ENCODE peak calls at places on chromosomes 13 and 19, in four cellular contexts. N is NCI-H748 treated with DMSO at 0.1 percent for 48 hours, I is pulmonary artery endothelial cell, B is ovary. K is an unnamed sample.
A peak's percentile ranks its signal among the peaks of the same experiment; 100 is the strongest.

GRCh38 chr13:112965103-112965502 is 3.9 kb upstream of the MCF2L start:
- DNase-seq in I (no peak), N (no peak), B (no peak), K (peak; percentile 7)

GRCh38 chr13:19153782-19154450 is 27.7 kb downstream of the TUBA3C start:
- DNase-seq in N (no peak), I (no peak), B (no peak), K (no peak)

GRCh38 chr13:52195052-52195837 is 35.8 kb upstream of the NEK3 start:
- DNase-seq in N (no peak), I (peak; percentile 45), B (peak; percentile 72), K (peak; percentile 69)

GRCh38 chr13:63198076-63198475 is 1782.4 kb upstream of the PCDH20 start:
- DNase-seq in B (no peak), N (peak; percentile 72), I (no peak), K (no peak)

GRCh38 chr13:111153977-111154332 is 38.8 kb downstream of the ARHGEF7 start:
- DNase-seq in B (no peak), N (no peak), I (no peak), K (no peak)

GRCh38 chr13:31199527-31199848 is 287 bp upstream of the B3GLCT start:
- DNase-seq in I (no peak), N (no peak), B (no peak), K (no peak)

GRCh38 chr13:107005577-107005976 is 437.6 kb upstream of the ARGLU1 start:
- DNase-seq in I (no peak), B (no peak), N (no peak), K (no peak)

GRCh38 chr19:33156354-33156753 is 24.4 kb downstream of the WDR88 start:
- DNase-seq in B (no peak), N (no peak), I (no peak), K (no peak)

GRCh38 chr13:101026736-101027398 is 352.3 kb upstream of the TMTC4 start:
- DNase-seq in I (no peak), N (no peak), B (no peak), K (no peak)

GRCh38 chr13:95140502-95140901 is 160.7 kb downstream of the ABCC4 start:
- DNase-seq in N (no peak), I (no peak), B (no peak), K (no peak)

GRCh38 chr13:22938576-22938975 is 242.2 kb upstream of the SGCG start:
- DNase-seq in I (no peak), N (no peak), B (no peak), K (no peak)

GRCh38 chr19:45446295-45446694 is 21.5 kb upstream of the FOSB start:
- DNase-seq in N (no peak), B (no peak), I (no peak), K (peak; percentile 55)

GRCh38 chr13:31081316-31081715 is 80.4 kb downstream of the HSPH1 start:
- DNase-seq in B (no peak), N (no peak), I (no peak), K (no peak)

GRCh38 chr19:41192574-41193419 is at the start of gene CYP2S1:
- DNase-seq in I (no peak), N (no peak), B (no peak), K (peak; percentile 24)

GRCh38 chr13:106143930-106144709 is 391.3 kb downstream of the EFNB2 start:
- DNase-seq in I (no peak), B (no peak), N (peak; percentile 91), K (no peak)

GRCh38 chr13:48437381-48437780 is 24.5 kb upstream of the LPAR6 start:
- DNase-seq in B (peak; percentile 73), I (peak; percentile 26), N (no peak), K (no peak)

GRCh38 chr13:26482451-26483197 is 74.9 kb upstream of the WASF3 start:
- DNase-seq in B (peak; percentile 51), N (peak; percentile 50), I (no peak), K (peak; percentile 76)

GRCh38 chr19:43809762-43810696 is 7.8 kb upstream of the LYPD5 start:
- DNase-seq in B (no peak), N (peak; percentile 64), I (no peak), K (peak; percentile 63)

GRCh38 chr19:6103217-6103644 is 7.1 kb downstream of the RFX2 start:
- DNase-seq in I (peak; percentile 95), B (peak; percentile 56), N (no peak), K (no peak)

GRCh38 chr19:6593651-6594416 is 2.9 kb upstream of the CD70 start:
- DNase-seq in I (no peak), N (no peak), B (no peak), K (no peak)

GRCh38 chr19:40610396-40611064 is 9.4 kb downstream of the LTBP4 start:
- DNase-seq in I (no peak), B (peak; percentile 37), N (no peak), K (no peak)

GRCh38 chr13:110915057-110915873 is at the start of gene ANKRD10:
- DNase-seq in B (peak; percentile 100), I (peak; percentile 97), N (peak; percentile 98), K (peak; percentile 99)

GRCh38 chr19:14135985-14136508 is 342 bp downstream of the ASF1B start:
- DNase-seq in B (no peak), I (no peak), N (no peak), K (no peak)

GRCh38 chr13:102298051-102298450 is 103.8 kb downstream of the FGF14 start:
- DNase-seq in N (no peak), I (no peak), B (no peak), K (no peak)

GRCh38 chr13:19150226-19150625 is 31.4 kb downstream of the TUBA3C start:
- DNase-seq in I (no peak), N (no peak), B (no peak), K (no peak)

GRCh38 chr13:77019756-77020155 is 7.2 kb downstream of the FBXL3 start:
- DNase-seq in I (no peak), N (no peak), B (no peak), K (no peak)

GRCh38 chr13:100573121-100573520 is 15.5 kb downstream of the GGACT start:
- DNase-seq in B (no peak), N (peak; percentile 78), I (peak; percentile 64), K (peak; percentile 88)

GRCh38 chr19:5342573-5343201 is 2.1 kb upstream of the PTPRS start:
- DNase-seq in I (no peak), B (no peak), N (no peak), K (no peak)

GRCh38 chr13:25864116-25864515 is 187.7 kb downstream of the SHISA2 start:
- DNase-seq in N (no peak), I (no peak), B (no peak), K (no peak)

GRCh38 chr13:39501711-39502324 is 101.2 kb downstream of the LHFPL6 start:
- DNase-seq in B (no peak), N (no peak), I (no peak), K (no peak)

GRCh38 chr13:21069561-21070004 is 8.2 kb upstream of the LATS2 start:
- DNase-seq in B (no peak), N (no peak), I (no peak), K (no peak)

GRCh38 chr13:83449666-83450395 is 432.4 kb downstream of the SLITRK1 start:
- DNase-seq in B (no peak), I (no peak), N (no peak), K (no peak)

GRCh38 chr13:21420706-21421105 is 38.4 kb downstream of the ZDHHC20 start:
- DNase-seq in N (no peak), I (no peak), B (no peak), K (no peak)

GRCh38 chr19:13748169-13748884 is 16.0 kb upstream of the MRI1 start:
- DNase-seq in I (no peak), N (peak; percentile 2), B (peak; percentile 42), K (peak; percentile 46)

GRCh38 chr19:33630880-33631627 is 9.3 kb downstream of the CHST8 start:
- DNase-seq in N (no peak), I (no peak), B (no peak), K (no peak)